ENCODE peak calls at places on chromosomes 12 and 14, in five cellular contexts. O is GM12892; V is CD4-positive, alpha-beta T cell; Q is SW 1271; R is activated T-helper 1 cell treated with anti-CD3 and anti-CD28 coated beads, Interleukin-12 subunit alpha, Interleukin-12 subunit beta, Interleukin-2, Interleukin-4 antibody, amounts not matched to agents 30 ng/mL and 10 ng/mL and 1 ng/mL, durations not matched to agents 14 hours and 24 hours and 36 hours. S is an unnamed sample.

GRCh38 chr12:91216871-91217270 is 34.3 kb upstream of the DCN start:
- DNase-seq in O (no peak), V (no peak), Q (no peak), R (no peak), S (no peak)

GRCh38 chr14:63867926-63868921 is 15.4 kb downstream of the SYNE2 start:
- DNase-seq in O (no peak), V (no peak), Q (no peak), R (peak; percentile 11), S (no peak)

GRCh38 chr12:116389990-116390655 is 112.6 kb upstream of the MED13L start:
- DNase-seq in O (no peak), V (no peak), Q (no peak), R (no peak), S (no peak)

GRCh38 chr12:93020225-93020997 is 91.3 kb upstream of the EEA1 start:
- DNase-seq in O (no peak), V (no peak), Q (no peak), R (no peak), S (no peak)

GRCh38 chr12:46858368-46858767 is 32.6 kb upstream of the SLC38A4 start:
- DNase-seq in O (no peak), V (no peak), Q (no peak), R (no peak), S (no peak)

GRCh38 chr12:66859751-66860440 is 181.0 kb upstream of the GRIP1 start:
- DNase-seq in O (no peak), V (no peak), Q (no peak), R (no peak), S (no peak)

GRCh38 chr12:34405286-34406227 is 383.3 kb downstream of the ALG10 start:
- DNase-seq in O (no peak), V (no peak), Q (no peak), R (no peak), S (no peak)

GRCh38 chr14:74586681-74587362 is 25.2 kb downstream of the LTBP2 start:
- DNase-seq in O (no peak), V (no peak), Q (no peak), R (no peak), S (no peak)

GRCh38 chr12:120242971-120243699 is 22.4 kb downstream of the PXN start:
- DNase-seq in O (no peak), V (no peak), Q (no peak), R (no peak), S (no peak)

GRCh38 chr12:54404061-54405004 is 14.7 kb downstream of the ITGA5 start:
- DNase-seq in O (no peak), V (peak; percentile 66), Q (peak; percentile 51), R (peak; percentile 37), S (no peak)

GRCh38 chr14:101058571-101058970 is 155.0 kb upstream of the RTL1 start:
- DNase-seq in O (no peak), V (no peak), Q (no peak), R (no peak), S (no peak)

GRCh38 chr12:3673960-3674708 is 78.8 kb downstream of the CRACR2A start:
- DNase-seq in O (no peak), V (no peak), Q (no peak), R (no peak), S (no peak)

GRCh38 chr14:49621114-49621881 is 699 bp downstream of the MGAT2 start:
- DNase-seq in O (no peak), V (no peak), Q (peak; percentile 58), R (no peak), S (peak; percentile 34)

GRCh38 chr14:92928258-92928629 is 5.3 kb downstream of the CHGA start:
- DNase-seq in O (no peak), V (no peak), Q (no peak), R (no peak), S (no peak)

GRCh38 chr12:75979181-75979580 is 52.4 kb downstream of the PHLDA1 start:
- DNase-seq in O (no peak), V (no peak), Q (peak; percentile 49), R (peak; percentile 47), S (no peak)

GRCh38 chr12:85829391-85829790 is 6.8 kb downstream of the RASSF9 start:
- DNase-seq in O (no peak), V (no peak), Q (no peak), R (no peak), S (no peak)

GRCh38 chr14:53409974-53410373 is 256.9 kb upstream of the DDHD1 start:
- DNase-seq in O (no peak), V (no peak), Q (no peak), R (no peak), S (no peak)

GRCh38 chr14:65972346-65972745 is 513.8 kb upstream of the CCDC196 start:
- DNase-seq in O (no peak), V (no peak), Q (no peak), R (no peak), S (no peak)

GRCh38 chr14:33287204-33287603 is 348.5 kb downstream of the NPAS3 start:
- DNase-seq in O (no peak), V (no peak), Q (no peak), R (no peak), S (no peak)

GRCh38 chr12:13103391-13104033 is at the start of gene GSG1:
- DNase-seq in O (no peak), V (no peak), Q (no peak), R (no peak), S (no peak)

GRCh38 chr14:75542585-75543091 is 20.4 kb downstream of the BATF start:
- DNase-seq in O (peak; percentile 68), V (peak; percentile 53), Q (no peak), R (peak; percentile 83), S (peak; percentile 53)

GRCh38 chr14:102811971-102812370 is 34.7 kb downstream of the TRAF3 start:
- DNase-seq in O (no peak), V (no peak), Q (no peak), R (no peak), S (no peak)

GRCh38 chr14:99234982-99235491 is 37.0 kb downstream of the BCL11B start:
- DNase-seq in O (no peak), V (no peak), Q (no peak), R (peak; percentile 51), S (no peak)

GRCh38 chr12:5031958-5032357 is 11.7 kb upstream of the KCNA5 start:
- DNase-seq in O (no peak), V (no peak), Q (no peak), R (no peak), S (no peak)

GRCh38 chr12:19025582-19025981 is 104.0 kb upstream of the PLEKHA5 start:
- DNase-seq in O (no peak), V (no peak), Q (no peak), R (no peak), S (no peak)

GRCh38 chr12:3122841-3123678 is 45.9 kb downstream of the TSPAN9 start:
- DNase-seq in O (no peak), V (no peak), Q (no peak), R (no peak), S (no peak)

GRCh38 chr12:46743471-46743870 is 82.3 kb downstream of the SLC38A4 start:
- DNase-seq in O (no peak), V (no peak), Q (no peak), R (no peak), S (no peak)

GRCh38 chr12:101670007-101670671 is 27.3 kb upstream of the CHPT1 start:
- DNase-seq in O (no peak), V (peak; percentile 15), Q (peak; percentile 8), R (no peak), S (peak; percentile 73)

GRCh38 chr12:105083041-105083440 is 1.2 kb downstream of the ALDH1L2 start:
- DNase-seq in O (no peak), V (no peak), Q (no peak), R (no peak), S (no peak)

GRCh38 chr14:76564471-76565119 is 188.7 kb downstream of the ESRRB start:
- DNase-seq in O (no peak), V (no peak), Q (peak; percentile 10), R (no peak), S (no peak)

GRCh38 chr12:29316772-29317171 is 64.2 kb downstream of the ERGIC2 start:
- DNase-seq in O (no peak), V (no peak), Q (no peak), R (no peak), S (no peak)

GRCh38 chr14:72182773-72183432 is 250.7 kb downstream of the RGS6 start:
- DNase-seq in O (no peak), V (no peak), Q (no peak), R (no peak), S (no peak)

S was measured in GF-D8.